ENCODE peak calls at places on chromosomes 12 and 14, in eight cellular contexts. K is H7; U is activated B cell treated with CpG ODN at 0.5 μM for 24 hours; A is heart left ventricle; M is NCI-H2107; L is Calu3; J is activated T-cell treated with anti-CD3 and anti-CD28 coated beads, Interleukin-2, amount 50 U/mL, for 48 hours; D is smooth muscle cell of the brain vasculature. T is an unnamed sample.

GRCh38 chr12:80175307-80175930 is 76.1 kb downstream of the OTOGL start:
- DNase-seq in K (no peak), U (no peak), A (no peak), M (no peak), L (peak), J (no peak), D (no peak), T (peak)

GRCh38 chr12:14913381-14913781 is 25.0 kb downstream of the ERP27 start:
- DNase-seq in K (no peak), U (no peak), A (peak), M (peak), L (peak), J (no peak), D (no peak), T (no peak)

GRCh38 chr14:75634848-75635247 is 25.8 kb downstream of the ERG28 start:
- DNase-seq in K (no peak), U (no peak), A (no peak), M (no peak), L (peak), J (no peak), D (no peak), T (no peak)

GRCh38 chr14:69268223-69268622 is 8.3 kb downstream of the GALNT16 start:
- DNase-seq in K (no peak), U (no peak), A (no peak), M (no peak), L (no peak), J (no peak), D (no peak), T (no peak)

GRCh38 chr12:127809236-127809635 is 457.7 kb upstream of the TMEM132C start:
- DNase-seq in K (no peak), U (no peak), A (no peak), M (no peak), L (no peak), J (no peak), D (no peak), T (peak)

GRCh38 chr14:97580923-97581495 is 783.8 kb downstream of the VRK1 start:
- DNase-seq in K (peak), U (no peak), A (no peak), M (peak), L (no peak), J (no peak), D (no peak), T (no peak)

GRCh38 chr14:67357583-67358354 is 1.8 kb downstream of the ATP6V1D start:
- DNase-seq in K (peak), U (no peak), A (no peak), M (no peak), L (no peak), J (no peak), D (no peak), T (no peak)

GRCh38 chr12:10069099-10069498 is 29.7 kb downstream of the CLEC1A start:
- DNase-seq in K (no peak), U (no peak), A (no peak), M (no peak), L (no peak), J (no peak), D (no peak), T (no peak)

GRCh38 chr12:31201382-31201781 is 124.6 kb downstream of the SINHCAF start:
- DNase-seq in K (no peak), U (no peak), A (no peak), M (no peak), L (no peak), J (no peak), D (no peak), T (no peak)

T was measured in A549.